ENCODE peak calls at places on chromosomes 11 and 22, in seven cellular contexts. Q is transverse colon, M is GM12878, P is HepG2, I is sigmoid colon, J is stomach, R is upper lobe of left lung. C is an unnamed sample.

GRCh38 chr11:34439521-34440258 is 956 bp downstream of the CAT start:
- DNase-seq in M (no peak), R (no peak), I (no peak), P (peak; percentile 59), J (no peak), Q (peak; percentile 11), C (no peak)

GRCh38 chr11:3171931-3172560 is 6.9 kb upstream of the OSBPL5 start:
- DNase-seq in J (no peak), R (no peak), I (no peak), Q (no peak), M (no peak), P (no peak), C (no peak)

GRCh38 chr22:19868773-19869471 is 14.2 kb upstream of the GNB1L start:
- DNase-seq in M (no peak), Q (peak; percentile 66), R (no peak), P (no peak), J (no peak), I (peak; percentile 58), C (peak; percentile 6)

GRCh38 chr22:49826603-49827306 is 918 bp downstream of the BRD1 start:
- DNase-seq in J (peak; percentile 66), P (no peak), Q (peak; percentile 47), I (peak; percentile 82), R (peak; percentile 91), M (no peak), C (peak; percentile 69)

GRCh38 chr11:45107051-45107450 is 39.4 kb upstream of the PRDM11 start:
- DNase-seq in I (peak; percentile 40), R (no peak), J (no peak), Q (no peak), P (peak; percentile 13), M (no peak), C (no peak)

GRCh38 chr11:111770581-111771134 is 4.5 kb upstream of the PPP2R1B start:
- DNase-seq in R (no peak), Q (no peak), P (no peak), M (no peak), J (no peak), I (no peak), C (no peak)

GRCh38 chr11:112769170-112769569 is 192.1 kb upstream of the NCAM1 start:
- DNase-seq in I (no peak), J (no peak), P (no peak), M (no peak), R (peak; percentile 30), Q (no peak), C (no peak)

GRCh38 chr11:69044111-69045013 is 4.4 kb upstream of the TPCN2 start:
- DNase-seq in P (peak; percentile 68), I (peak; percentile 92), M (no peak), J (peak; percentile 72), R (no peak), Q (peak; percentile 80), C (peak; percentile 66)

GRCh38 chr11:27420217-27420616 is 52.4 kb downstream of the LGR4 start:
- DNase-seq in R (no peak), J (no peak), Q (no peak), P (no peak), M (no peak), I (no peak), C (no peak)

GRCh38 chr11:74683941-74684481 is 47.2 kb downstream of the CHRDL2 start:
- DNase-seq in M (no peak), J (no peak), Q (no peak), P (no peak), R (no peak), I (peak; percentile 65), C (no peak)

GRCh38 chr22:44427506-44428470 is 70.2 kb downstream of the RTL6 start:
- DNase-seq in P (no peak), M (no peak), J (no peak), Q (no peak), I (peak; percentile 35), R (no peak), C (no peak)
- TF ChIP-seq EP300 in P (no peak), M (no peak), J (no peak), Q (no peak), I (no peak), R (no peak), C (no peak)

GRCh38 chr11:6604081-6604626 is 580 bp downstream of the ILK start:
- DNase-seq in J (peak; percentile 45), R (peak; percentile 67), I (peak; percentile 79), M (no peak), P (peak; percentile 64), Q (peak; percentile 57), C (peak; percentile 58)
- TF ChIP-seq POLR2A in J (no peak), R (no peak), I (no peak), M (peak; percentile 56), P (peak; percentile 37), Q (peak; percentile 32), C (no peak)

GRCh38 chr11:101127348-101127698 is 2.3 kb downstream of the PGR start:
- DNase-seq in P (no peak), Q (peak; percentile 26), I (peak; percentile 69), J (no peak), M (no peak), R (no peak), C (no peak)
- H3K27me3 ChIP-seq in P (peaks cover 11% of the 10 kb centered on the region), Q (peaks cover 68% of the 10 kb centered on the region), I (peaks cover 18% of the 10 kb centered on the region), J (no peaks in the 10 kb centered on the region), M (peaks cover 5% of the 10 kb centered on the region), R (peaks cover 20% of the 10 kb centered on the region), C (no peaks in the 10 kb centered on the region)

GRCh38 chr11:72735495-72736027 is 16.6 kb downstream of the ARAP1 start:
- DNase-seq in I (peak; percentile 91), M (no peak), Q (no peak), P (peak; percentile 47), R (no peak), J (no peak), C (no peak)
- TF ChIP-seq EP300 in I (peak; percentile 44), M (no peak), Q (no peak), P (no peak), R (no peak), J (no peak), C (no peak)

GRCh38 chr11:61163714-61164609 is 2.7 kb upstream of the VPS37C start:
- DNase-seq in R (no peak), P (no peak), J (peak; percentile 20), I (peak; percentile 62), M (no peak), Q (no peak), C (no peak)

GRCh38 chr11:61158691-61159381 is 2.4 kb downstream of the VPS37C start:
- DNase-seq in J (no peak), P (no peak), I (peak; percentile 30), R (no peak), Q (peak; percentile 34), M (no peak), C (no peak)

GRCh38 chr11:61160487-61161189 is 588 bp downstream of the VPS37C start:
- DNase-seq in Q (no peak), J (peak; percentile 26), P (no peak), M (no peak), R (no peak), I (no peak), C (no peak)

GRCh38 chr11:61162092-61162935 is 1.1 kb upstream of the VPS37C start:
- DNase-seq in R (no peak), M (no peak), J (peak; percentile 74), P (peak; percentile 69), Q (peak; percentile 47), I (peak; percentile 37), C (no peak)

GRCh38 chr11:61161190-61162091 is at the start of gene VPS37C:
- DNase-seq in R (peak; percentile 99), P (peak; percentile 69), Q (peak; percentile 92), J (peak; percentile 92), M (peak; percentile 71), I (peak; percentile 92), C (peak; percentile 94)
- TF ChIP-seq POLR2A in R (peak; percentile 87), P (peak; percentile 77), Q (peak; percentile 73), J (no peak), M (peak; percentile 86), I (peak; percentile 20), C (peak; percentile 41)

GRCh38 chr11:92225563-92226308 is 1.1 kb downstream of the FAT3 start:
- DNase-seq in M (no peak), R (peak; percentile 86), Q (no peak), P (no peak), J (no peak), I (peak; percentile 64), C (peak; percentile 19)
- H3K27me3 ChIP-seq in M (peaks cover 4% of the 10 kb centered on the region), R (peaks cover 18% of the 10 kb centered on the region), Q (peaks cover 93% of the 10 kb centered on the region), P (peaks cover 34% of the 10 kb centered on the region), J (peaks cover 3% of the 10 kb centered on the region), I (peaks cover 99% of the 10 kb centered on the region), C (no peaks in the 10 kb centered on the region)

GRCh38 chr11:65906602-65907001 is 6.4 kb upstream of the FOSL1 start:
- DNase-seq in Q (no peak), P (no peak), I (no peak), M (no peak), R (no peak), J (no peak), C (no peak)
- TF ChIP-seq EP300 in Q (no peak), P (no peak), I (no peak), M (no peak), R (no peak), J (no peak), C (no peak)

GRCh38 chr22:32949719-32950118 is 108.5 kb downstream of the SYN3 start:
- DNase-seq in Q (no peak), P (peak; percentile 54), R (no peak), I (no peak), M (no peak), J (no peak), C (no peak)
- TF ChIP-seq POLR2A in Q (no peak), P (no peak), R (no peak), I (no peak), M (no peak), J (no peak), C (no peak)

DNA sequence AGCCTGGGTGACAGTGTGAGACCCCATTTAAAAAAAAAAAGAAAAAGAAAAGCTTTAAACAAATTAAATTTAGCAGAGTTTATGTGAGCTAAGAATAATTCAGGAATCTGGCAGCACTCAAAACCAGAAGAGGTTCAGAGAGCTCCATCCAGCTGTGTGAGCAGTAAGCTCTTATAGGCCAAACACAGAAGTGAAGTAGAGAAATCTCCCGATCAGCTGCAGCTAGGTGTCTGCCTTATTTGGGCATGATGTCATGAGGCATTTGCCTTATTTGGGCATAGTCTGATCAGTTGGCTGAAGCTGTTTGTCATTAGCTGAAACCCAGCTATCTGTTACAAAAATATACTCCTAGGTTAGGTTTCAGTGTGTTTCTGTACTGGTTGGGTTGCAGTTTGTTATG is 8.2 kb downstream of the MS4A15 start:
- DNase-seq in Q (no peak), I (no peak), R (no peak), J (no peak), M (peak; percentile 84), P (no peak), C (no peak)
- H3K27me3 ChIP-seq in Q (peaks cover 5% of the 10 kb centered on the region), I (peaks cover 15% of the 10 kb centered on the region), R (no peaks in the 10 kb centered on the region), J (no peaks in the 10 kb centered on the region), M (no peaks in the 10 kb centered on the region), P (peaks cover 23% of the 10 kb centered on the region), C (no peaks in the 10 kb centered on the region)